ENCODE peak calls at places on chromosome 12, in five cellular contexts. One of them, this sample, is unnamed. For H3K36me3, the result is how much of the 10 kb centered on the place peaks cover.

GRCh38 chr12:54019111-54019811 is 9.0 kb upstream of the HOXC6 start:
- DNase-seq in CD8-positive, alpha-beta T cell: no peak
- DNase-seq in adipocyte: no peak
- DNase-seq in mammary epithelial cell: peak
- DNase-seq in heart left ventricle: no peak
- DNase-seq in this sample: no peak

GRCh38 chr12:130764073-130764472 is 48.0 kb upstream of the RIMBP2 start:
- DNase-seq in mammary epithelial cell: peak
- DNase-seq in CD8-positive, alpha-beta T cell: no peak
- DNase-seq in heart left ventricle: no peak
- DNase-seq in adipocyte: peak
- DNase-seq in this sample: peak

GRCh38 chr12:103268831-103269514 is 226.8 kb downstream of the C12orf42 start:
- DNase-seq in adipocyte: no peak
- DNase-seq in CD8-positive, alpha-beta T cell: no peak
- DNase-seq in mammary epithelial cell: no peak
- DNase-seq in heart left ventricle: no peak
- DNase-seq in this sample: no peak

GRCh38 chr12:122206111-122206881 is 2.8 kb downstream of the B3GNT4 start:
- DNase-seq in CD8-positive, alpha-beta T cell: no peak
- DNase-seq in mammary epithelial cell: no peak
- DNase-seq in heart left ventricle: no peak
- DNase-seq in adipocyte: no peak
- DNase-seq in this sample: no peak

GRCh38 chr12:108517288-108518100 is 2.4 kb downstream of the FICD start:
- DNase-seq in heart left ventricle: no peak
- DNase-seq in adipocyte: no peak
- DNase-seq in CD8-positive, alpha-beta T cell: no peak
- DNase-seq in mammary epithelial cell: no peak
- DNase-seq in this sample: no peak

GRCh38 chr12:25207883-25208282 is 12.8 kb downstream of the ETFRF1 start:
- DNase-seq in CD8-positive, alpha-beta T cell: no peak
- DNase-seq in adipocyte: no peak
- DNase-seq in mammary epithelial cell: no peak
- DNase-seq in heart left ventricle: no peak
- DNase-seq in this sample: no peak

GRCh38 chr12:116881867-116882507 is 746 bp upstream of the HRK start:
- DNase-seq in heart left ventricle: no peak
- DNase-seq in adipocyte: no peak
- DNase-seq in mammary epithelial cell: no peak
- DNase-seq in CD8-positive, alpha-beta T cell: no peak
- DNase-seq in this sample: no peak

GRCh38 chr12:31702047-31702446 is 26.8 kb downstream of the AMN1 start:
- DNase-seq in adipocyte: no peak
- DNase-seq in CD8-positive, alpha-beta T cell: no peak
- DNase-seq in heart left ventricle: no peak
- DNase-seq in mammary epithelial cell: peak
- DNase-seq in this sample: peak

GRCh38 chr12:6222009-6222702 is 22.0 kb downstream of the CD9 start:
- DNase-seq in mammary epithelial cell: no peak
- DNase-seq in heart left ventricle: no peak
- DNase-seq in CD8-positive, alpha-beta T cell: no peak
- DNase-seq in adipocyte: no peak
- DNase-seq in this sample: peak

DNA sequence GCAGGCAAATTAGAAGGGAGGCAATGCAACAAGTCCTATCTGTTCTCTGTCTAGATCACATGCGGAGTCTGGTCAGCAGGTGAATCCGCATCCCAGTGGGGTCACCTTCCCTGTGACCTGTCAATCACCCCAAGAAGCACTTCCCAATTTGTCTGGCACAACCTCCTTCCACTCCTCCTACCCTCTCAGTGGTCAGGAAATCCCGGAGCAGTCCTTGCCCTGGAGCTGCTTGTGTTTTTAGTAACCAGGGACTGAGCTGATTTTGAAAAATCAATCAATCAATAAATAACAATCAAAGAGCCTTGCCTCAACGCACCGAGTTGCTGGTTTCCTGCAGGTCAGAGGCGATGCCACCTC is 572 bp upstream of the ACSS3 start:
- DNase-seq in CD8-positive, alpha-beta T cell: no peak
- DNase-seq in mammary epithelial cell: no peak
- DNase-seq in heart left ventricle: peak
- DNase-seq in adipocyte: peak
- DNase-seq in this sample: no peak
- H3K36me3 ChIP-seq in CD8-positive, alpha-beta T cell: under half
- H3K36me3 ChIP-seq in mammary epithelial cell: under half
- H3K36me3 ChIP-seq in heart left ventricle: under half
- H3K36me3 ChIP-seq in adipocyte: under half
- H3K36me3 ChIP-seq in this sample: under half

GRCh38 chr12:86945685-86946196 is 689.5 kb upstream of the MGAT4C start:
- DNase-seq in heart left ventricle: no peak
- DNase-seq in adipocyte: no peak
- DNase-seq in mammary epithelial cell: no peak
- DNase-seq in CD8-positive, alpha-beta T cell: no peak
- DNase-seq in this sample: no peak
- H3K4me3 ChIP-seq in heart left ventricle: no peak
- H3K4me3 ChIP-seq in adipocyte: no peak
- H3K4me3 ChIP-seq in mammary epithelial cell: no peak
- H3K4me3 ChIP-seq in CD8-positive, alpha-beta T cell: no peak
- H3K4me3 ChIP-seq in this sample: no peak

GRCh38 chr12:56718167-56718566 is 6.9 kb downstream of the NACA start:
- DNase-seq in mammary epithelial cell: no peak
- DNase-seq in adipocyte: no peak
- DNase-seq in heart left ventricle: no peak
- DNase-seq in CD8-positive, alpha-beta T cell: no peak
- DNase-seq in this sample: no peak
- H3K36me3 ChIP-seq in mammary epithelial cell: under half
- H3K36me3 ChIP-seq in adipocyte: half or more
- H3K36me3 ChIP-seq in heart left ventricle: half or more
- H3K36me3 ChIP-seq in CD8-positive, alpha-beta T cell: half or more
- H3K36me3 ChIP-seq in this sample: under half

GRCh38 chr12:41509655-41510054 is 321.5 kb downstream of the PDZRN4 start:
- DNase-seq in mammary epithelial cell: no peak
- DNase-seq in CD8-positive, alpha-beta T cell: no peak
- DNase-seq in heart left ventricle: no peak
- DNase-seq in adipocyte: no peak
- DNase-seq in this sample: no peak

GRCh38 chr12:41511247-41511646 is 323.1 kb downstream of the PDZRN4 start:
- DNase-seq in CD8-positive, alpha-beta T cell: no peak
- DNase-seq in heart left ventricle: no peak
- DNase-seq in adipocyte: no peak
- DNase-seq in mammary epithelial cell: no peak
- DNase-seq in this sample: no peak

GRCh38 chr12:41505001-41505400 is 316.9 kb downstream of the PDZRN4 start:
- DNase-seq in CD8-positive, alpha-beta T cell: no peak
- DNase-seq in heart left ventricle: no peak
- DNase-seq in adipocyte: no peak
- DNase-seq in mammary epithelial cell: no peak
- DNase-seq in this sample: no peak

GRCh38 chr12:41510470-41510869 is 322.4 kb downstream of the PDZRN4 start:
- DNase-seq in CD8-positive, alpha-beta T cell: no peak
- DNase-seq in adipocyte: no peak
- DNase-seq in mammary epithelial cell: no peak
- DNase-seq in heart left ventricle: no peak
- DNase-seq in this sample: no peak

DNA sequence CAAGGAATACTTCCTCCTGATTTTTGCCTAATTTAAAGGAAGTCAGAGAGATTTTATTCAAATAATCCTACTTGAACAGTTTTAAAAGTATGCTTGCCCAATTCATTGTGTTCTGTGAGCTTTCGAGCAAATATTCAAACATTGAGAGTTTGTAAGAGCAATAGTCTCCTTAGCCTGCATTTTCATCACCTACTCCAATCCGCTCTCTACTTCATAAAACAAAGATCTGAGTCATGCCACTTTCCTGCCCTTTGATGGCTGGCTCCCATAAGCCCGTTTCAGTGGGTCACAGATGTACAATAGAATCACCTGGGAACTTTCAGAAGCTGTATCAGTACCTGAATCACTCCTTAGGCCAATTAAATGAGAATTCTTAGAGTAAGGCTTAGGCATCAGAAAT is 319.2 kb downstream of the PDZRN4 start:
- DNase-seq in mammary epithelial cell: no peak
- DNase-seq in CD8-positive, alpha-beta T cell: no peak
- DNase-seq in adipocyte: no peak
- DNase-seq in heart left ventricle: no peak
- DNase-seq in this sample: peak
- H3K4me3 ChIP-seq in mammary epithelial cell: no peak
- H3K4me3 ChIP-seq in CD8-positive, alpha-beta T cell: no peak
- H3K4me3 ChIP-seq in adipocyte: no peak
- H3K4me3 ChIP-seq in heart left ventricle: no peak
- H3K4me3 ChIP-seq in this sample: no peak

GRCh38 chr12:57296291-57296690 is 45.3 kb upstream of the STAC3 start:
- DNase-seq in heart left ventricle: no peak
- DNase-seq in mammary epithelial cell: no peak
- DNase-seq in adipocyte: no peak
- DNase-seq in CD8-positive, alpha-beta T cell: no peak
- DNase-seq in this sample: no peak
- H3K36me3 ChIP-seq in heart left ventricle: half or more
- H3K36me3 ChIP-seq in mammary epithelial cell: under half
- H3K36me3 ChIP-seq in adipocyte: half or more
- H3K36me3 ChIP-seq in CD8-positive, alpha-beta T cell: under half
- H3K36me3 ChIP-seq in this sample: under half

GRCh38 chr12:68534108-68534507 is 76.6 kb upstream of the RAP1B start:
- DNase-seq in adipocyte: no peak
- DNase-seq in heart left ventricle: no peak
- DNase-seq in CD8-positive, alpha-beta T cell: no peak
- DNase-seq in mammary epithelial cell: no peak
- DNase-seq in this sample: no peak

GRCh38 chr12:68536885-68537284 is 73.8 kb upstream of the RAP1B start:
- DNase-seq in heart left ventricle: no peak
- DNase-seq in adipocyte: no peak
- DNase-seq in mammary epithelial cell: no peak
- DNase-seq in CD8-positive, alpha-beta T cell: no peak
- DNase-seq in this sample: no peak

GRCh38 chr12:68538722-68539614 is 71.7 kb upstream of the RAP1B start:
- DNase-seq in heart left ventricle: peak
- DNase-seq in mammary epithelial cell: no peak
- DNase-seq in adipocyte: peak
- DNase-seq in CD8-positive, alpha-beta T cell: peak
- DNase-seq in this sample: peak

GRCh38 chr12:68537571-68537970 is 73.1 kb upstream of the RAP1B start:
- DNase-seq in CD8-positive, alpha-beta T cell: no peak
- DNase-seq in mammary epithelial cell: no peak
- DNase-seq in heart left ventricle: no peak
- DNase-seq in adipocyte: no peak
- DNase-seq in this sample: no peak

DNA sequence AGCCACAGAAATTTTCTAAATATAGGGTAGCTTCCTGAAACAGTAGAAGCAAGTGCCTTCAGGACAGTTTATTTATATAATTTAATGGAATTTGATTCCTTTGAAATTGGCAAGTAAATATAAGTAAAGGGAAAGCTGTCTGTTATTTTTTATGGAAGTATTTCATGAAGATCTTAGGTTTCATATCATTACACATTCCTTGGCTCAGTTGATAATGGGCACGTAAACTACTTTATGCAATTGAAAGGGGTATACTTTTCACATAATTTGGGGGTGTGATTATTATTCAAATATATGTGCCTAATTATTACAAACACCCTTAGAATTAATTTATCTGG is 71.1 kb upstream of the RAP1B start:
- DNase-seq in adipocyte: peak
- DNase-seq in mammary epithelial cell: no peak
- DNase-seq in CD8-positive, alpha-beta T cell: no peak
- DNase-seq in heart left ventricle: no peak
- DNase-seq in this sample: no peak
- H3K4me3 ChIP-seq in adipocyte: peak
- H3K4me3 ChIP-seq in mammary epithelial cell: no peak
- H3K4me3 ChIP-seq in CD8-positive, alpha-beta T cell: peak
- H3K4me3 ChIP-seq in heart left ventricle: peak
- H3K4me3 ChIP-seq in this sample: no peak